ENCODE peak calls at places on chromosome 1, in eight cellular contexts. I is psoas muscle; E is GM23338; Z is cardiac muscle cell; L is ovary; R is spleen; X is CD4-positive, CD25-positive, alpha-beta regulatory T cell; U is hepatocyte. A is an unnamed sample.

GRCh38 chr1:24566266-24566867 is 10.5 kb downstream of the NCMAP start:
- DNase-seq in I (no peak), E (no peak), Z (peak; percentile 31), L (no peak), R (peak; percentile 12), X (no peak), U (no peak), A (no peak)

GRCh38 chr1:159172599-159173291 is 1.3 kb downstream of the CADM3 start:
- DNase-seq in I (peak; percentile 37), E (peak; percentile 86), Z (peak; percentile 89), L (no peak), R (no peak), X (no peak), U (no peak), A (no peak)

GRCh38 chr1:237677979-237678378 is 212.7 kb downstream of the ZP4 start:
- DNase-seq in I (no peak), E (no peak), Z (peak; percentile 60), L (no peak), R (no peak), X (no peak), U (peak; percentile 20), A (no peak)

GRCh38 chr1:24929091-24929875 is 793 bp downstream of the RUNX3 start:
- DNase-seq in I (no peak), E (peak; percentile 61), Z (peak; percentile 9), L (no peak), R (peak; percentile 92), X (peak; percentile 74), U (peak; percentile 30), A (peak; percentile 44)

GRCh38 chr1:152517237-152517811 is 3.0 kb downstream of the CRCT1 start:
- DNase-seq in I (no peak), E (no peak), Z (no peak), L (no peak), R (no peak), X (no peak), U (no peak), A (no peak)

GRCh38 chr1:36253463-36253862 is 29.2 kb downstream of the THRAP3 start:
- DNase-seq in I (no peak), E (no peak), Z (peak; percentile 55), L (no peak), R (no peak), X (no peak), U (peak; percentile 26), A (no peak)

GRCh38 chr1:84996846-84997666 is at the start of gene MCOLN2:
- DNase-seq in I (peak; percentile 39), E (peak; percentile 79), Z (peak; percentile 34), L (no peak), R (peak; percentile 89), X (peak; percentile 38), U (peak; percentile 49), A (peak; percentile 36)

GRCh38 chr1:235161685-235162327 is 756 bp upstream of the RBM34 start:
- DNase-seq in I (no peak), E (peak; percentile 26), Z (no peak), L (no peak), R (no peak), X (no peak), U (no peak), A (no peak)

GRCh38 chr1:181812211-181812610 is 249.3 kb downstream of the ZNF648 start:
- DNase-seq in I (no peak), E (no peak), Z (no peak), L (no peak), R (no peak), X (no peak), U (no peak), A (no peak)

GRCh38 chr1:165828581-165829329 is 1.3 kb downstream of the UCK2 start:
- DNase-seq in I (peak; percentile 35), E (peak; percentile 85), Z (peak; percentile 87), L (peak; percentile 40), R (peak; percentile 76), X (peak; percentile 9), U (peak; percentile 82), A (no peak)

GRCh38 chr1:221022331-221022730 is 143.1 kb downstream of the HLX start:
- DNase-seq in I (no peak), E (no peak), Z (no peak), L (no peak), R (no peak), X (no peak), U (no peak), A (no peak)

DNA sequence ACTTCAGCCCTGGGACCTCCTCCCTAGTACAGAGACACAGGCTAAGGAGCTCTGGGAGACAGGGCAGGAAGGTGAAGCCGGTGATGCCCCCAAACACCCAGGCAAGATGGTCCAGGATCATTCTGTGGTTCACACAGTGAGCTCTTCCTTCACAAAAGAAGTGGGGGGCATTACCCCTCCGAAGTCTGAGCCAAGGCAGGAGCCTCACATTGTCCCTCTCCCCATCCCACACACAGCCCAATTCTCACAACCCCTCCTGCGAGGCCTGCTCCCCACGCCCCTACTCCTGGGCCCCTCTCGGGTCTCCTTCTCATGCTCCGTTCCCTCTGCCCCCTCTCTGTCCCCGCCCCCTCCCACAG is 10.7 kb downstream of the MEF2D start:
- DNase-seq in I (no peak), E (no peak), Z (no peak), L (no peak), R (no peak), X (no peak), U (no peak), A (no peak)
- H3K4me3 ChIP-seq in I (peak overlapping the region; percentile 98), E (peak overlapping the region; percentile 53), Z (peak overlapping the region; percentile 3), L (peak overlapping the region; percentile 29), R (no peak overlapping the region), X (peak overlapping the region; percentile 61), U (no peak overlapping the region), A (peak overlapping the region; percentile 12)

DNA sequence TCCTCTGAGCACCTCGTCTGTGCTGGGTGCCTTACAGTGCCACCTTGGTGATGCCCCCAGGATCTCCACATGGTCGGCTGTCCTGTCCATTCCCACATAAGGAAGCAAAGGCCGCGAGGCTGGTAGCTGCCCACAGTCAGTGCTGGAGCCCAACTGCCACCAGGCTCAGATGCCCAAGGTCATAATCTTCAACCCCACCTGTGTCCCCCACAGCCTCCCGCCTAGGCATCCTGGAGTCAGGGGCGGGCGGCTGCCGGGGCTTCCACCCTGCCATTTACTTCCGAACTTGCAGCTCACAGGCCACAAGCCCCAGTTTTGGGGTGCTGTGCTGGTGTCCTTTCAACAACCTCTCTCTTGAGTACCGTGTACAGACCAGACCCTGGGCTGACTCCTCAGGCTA is 126.3 kb downstream of the CASZ1 start:
- DNase-seq in I (no peak), E (no peak), Z (no peak), L (no peak), R (no peak), X (no peak), U (no peak), A (no peak)
- H3K4me1 ChIP-seq in I (peaks cover 48% of the 10 kb centered on the region), E (no peaks in the 10 kb centered on the region), Z (peaks cover 41% of the 10 kb centered on the region), L (peaks cover 7% of the 10 kb centered on the region), R (peaks cover 32% of the 10 kb centered on the region), X (no peaks in the 10 kb centered on the region), U (peaks cover 55% of the 10 kb centered on the region), A (no peaks in the 10 kb centered on the region)

GRCh38 chr1:93471911-93472310 is 24.0 kb downstream of the FNBP1L start:
- DNase-seq in I (no peak), E (no peak), Z (peak; percentile 62), L (no peak), R (no peak), X (no peak), U (no peak), A (no peak)
- H3K27ac ChIP-seq in I (no peak overlapping the region), E (peak overlapping the region; percentile 12), Z (no peak overlapping the region), L (no peak overlapping the region), R (no peak overlapping the region), X (no peak overlapping the region), U (no peak overlapping the region), A (no peak overlapping the region)

DNA sequence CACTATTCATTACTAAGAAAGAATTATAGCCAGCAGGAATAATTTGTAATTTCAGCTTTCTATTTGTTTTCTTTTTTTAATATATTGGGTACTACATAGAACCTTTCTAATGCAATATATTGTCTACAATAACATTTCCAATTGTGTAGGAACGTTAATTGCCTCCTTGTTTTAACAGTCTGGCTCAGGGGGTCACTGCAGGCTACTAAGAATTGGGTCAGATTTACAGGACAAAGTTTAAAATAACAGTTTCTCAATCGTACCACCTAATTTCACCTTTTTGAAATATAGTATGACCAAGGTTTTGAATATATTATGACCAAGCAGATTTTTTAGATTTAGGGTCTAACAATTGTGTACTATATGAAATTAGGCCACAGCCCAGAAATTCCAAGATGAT is 2.4 kb downstream of the CFH start:
- DNase-seq in I (no peak), E (no peak), Z (no peak), L (no peak), R (no peak), X (no peak), U (no peak), A (no peak)
- H3K4me3 ChIP-seq in I (peak overlapping the region; percentile 49), E (no peak overlapping the region), Z (no peak overlapping the region), L (peak overlapping the region; percentile 29), R (no peak overlapping the region), X (no peak overlapping the region), U (no peak overlapping the region), A (no peak overlapping the region)

GRCh38 chr1:21778405-21778727 is 4.6 kb downstream of the USP48 start:
- DNase-seq in I (no peak), E (no peak), Z (no peak), L (no peak), R (no peak), X (no peak), U (no peak), A (no peak)

GRCh38 chr1:21775985-21776562 is 6.9 kb downstream of the USP48 start:
- DNase-seq in I (no peak), E (no peak), Z (no peak), L (no peak), R (no peak), X (no peak), U (no peak), A (no peak)

GRCh38 chr1:21775542-21775899 is 7.4 kb downstream of the USP48 start:
- DNase-seq in I (no peak), E (no peak), Z (no peak), L (no peak), R (no peak), X (no peak), U (no peak), A (no peak)

GRCh38 chr1:21774835-21775541 is 8.0 kb downstream of the USP48 start:
- DNase-seq in I (no peak), E (no peak), Z (no peak), L (no peak), R (no peak), X (no peak), U (no peak), A (no peak)

GRCh38 chr1:21773585-21773984 is 9.4 kb downstream of the USP48 start:
- DNase-seq in I (no peak), E (no peak), Z (no peak), L (no peak), R (no peak), X (peak; percentile 57), U (no peak), A (no peak)
- H3K4me1 ChIP-seq in I (peaks cover 5% of the 10 kb centered on the region), E (no peaks in the 10 kb centered on the region), Z (no peaks in the 10 kb centered on the region), L (peaks cover 1% of the 10 kb centered on the region), R (peaks cover 89% of the 10 kb centered on the region), X (peaks cover 57% of the 10 kb centered on the region), U (peaks cover 11% of the 10 kb centered on the region), A (peaks cover 7% of the 10 kb centered on the region)

GRCh38 chr1:230251644-230252191 is 174.4 kb downstream of the PGBD5 start:
- DNase-seq in I (no peak), E (peak; percentile 22), Z (no peak), L (no peak), R (no peak), X (no peak), U (no peak), A (no peak)
- H3K27ac ChIP-seq in I (no peak overlapping the region), E (peak overlapping the region; percentile 61), Z (no peak overlapping the region), L (no peak overlapping the region), R (no peak overlapping the region), X (no peak overlapping the region), U (no peak overlapping the region), A (no peak overlapping the region)